ENCODE peak calls at places on chromosomes 2 and 18, in seven cellular contexts. One of them, this sample, is unnamed.

GRCh38 chr2:195214072-195214471 is 443.0 kb upstream of the SLC39A10 start:
- DNase-seq in sigmoid colon: no peak
- DNase-seq in Peyer's patch: no peak
- DNase-seq in ascending aorta: no peak
- DNase-seq in adrenal gland: no peak
- DNase-seq in GM20000: no peak
- DNase-seq in CD8-positive, alpha-beta T cell: no peak
- DNase-seq in this sample: no peak

GRCh38 chr2:205815645-205816044 is 133.3 kb downstream of the NRP2 start:
- DNase-seq in sigmoid colon: no peak
- DNase-seq in Peyer's patch: no peak
- DNase-seq in ascending aorta: no peak
- DNase-seq in adrenal gland: no peak
- DNase-seq in GM20000: no peak
- DNase-seq in CD8-positive, alpha-beta T cell: no peak
- DNase-seq in this sample: no peak

GRCh38 chr2:209960676-209961630 is 41.5 kb upstream of the RPE start:
- DNase-seq in sigmoid colon: no peak
- DNase-seq in Peyer's patch: peak
- DNase-seq in ascending aorta: peak
- DNase-seq in adrenal gland: peak
- DNase-seq in GM20000: peak
- DNase-seq in CD8-positive, alpha-beta T cell: no peak
- DNase-seq in this sample: peak

GRCh38 chr18:68387246-68387645 is 327.7 kb downstream of the TMX3 start:
- DNase-seq in sigmoid colon: no peak
- DNase-seq in Peyer's patch: no peak
- DNase-seq in ascending aorta: no peak
- DNase-seq in adrenal gland: no peak
- DNase-seq in GM20000: no peak
- DNase-seq in CD8-positive, alpha-beta T cell: no peak
- DNase-seq in this sample: no peak

GRCh38 chr18:28065031-28065792 is 111.7 kb downstream of the CDH2 start:
- DNase-seq in sigmoid colon: no peak
- DNase-seq in Peyer's patch: no peak
- DNase-seq in ascending aorta: no peak
- DNase-seq in adrenal gland: peak
- DNase-seq in GM20000: no peak
- DNase-seq in CD8-positive, alpha-beta T cell: no peak
- DNase-seq in this sample: no peak

GRCh38 chr2:166897666-166898065 is 9.4 kb downstream of the XIRP2 start:
- DNase-seq in sigmoid colon: no peak
- DNase-seq in Peyer's patch: no peak
- DNase-seq in ascending aorta: no peak
- DNase-seq in adrenal gland: no peak
- DNase-seq in GM20000: no peak
- DNase-seq in CD8-positive, alpha-beta T cell: no peak
- DNase-seq in this sample: no peak

GRCh38 chr2:219010162-219010756 is 17.0 kb upstream of the CRYBA2 start:
- DNase-seq in sigmoid colon: no peak
- DNase-seq in Peyer's patch: peak
- DNase-seq in ascending aorta: no peak
- DNase-seq in adrenal gland: no peak
- DNase-seq in GM20000: peak
- DNase-seq in CD8-positive, alpha-beta T cell: no peak
- DNase-seq in this sample: no peak

GRCh38 chr2:20551231-20551944 is 99.5 kb downstream of the HS1BP3 start:
- DNase-seq in sigmoid colon: peak
- DNase-seq in Peyer's patch: no peak
- DNase-seq in ascending aorta: no peak
- DNase-seq in adrenal gland: peak
- DNase-seq in GM20000: no peak
- DNase-seq in CD8-positive, alpha-beta T cell: no peak
- DNase-seq in this sample: peak

GRCh38 chr2:20450201-20451108 is 3.6 kb downstream of the RHOB start:
- DNase-seq in sigmoid colon: peak
- DNase-seq in Peyer's patch: peak
- DNase-seq in ascending aorta: peak
- DNase-seq in adrenal gland: peak
- DNase-seq in GM20000: no peak
- DNase-seq in CD8-positive, alpha-beta T cell: no peak
- DNase-seq in this sample: peak

GRCh38 chr2:40105593-40105992 is 326.5 kb upstream of the THUMPD2 start:
- DNase-seq in sigmoid colon: no peak
- DNase-seq in Peyer's patch: no peak
- DNase-seq in ascending aorta: no peak
- DNase-seq in adrenal gland: no peak
- DNase-seq in GM20000: no peak
- DNase-seq in CD8-positive, alpha-beta T cell: no peak
- DNase-seq in this sample: no peak

GRCh38 chr18:3441290-3441689 is 8.7 kb upstream of the TGIF1 start:
- DNase-seq in sigmoid colon: no peak
- DNase-seq in Peyer's patch: no peak
- DNase-seq in ascending aorta: peak
- DNase-seq in adrenal gland: peak
- DNase-seq in GM20000: no peak
- DNase-seq in CD8-positive, alpha-beta T cell: no peak
- DNase-seq in this sample: no peak

GRCh38 chr2:217325810-217326209 is 465.9 kb upstream of the TNP1 start:
- DNase-seq in sigmoid colon: no peak
- DNase-seq in Peyer's patch: no peak
- DNase-seq in ascending aorta: no peak
- DNase-seq in adrenal gland: no peak
- DNase-seq in GM20000: no peak
- DNase-seq in CD8-positive, alpha-beta T cell: no peak
- DNase-seq in this sample: no peak

GRCh38 chr2:203705184-203705583 is 1.3 kb upstream of the CD28 start:
- DNase-seq in sigmoid colon: no peak
- DNase-seq in Peyer's patch: no peak
- DNase-seq in ascending aorta: no peak
- DNase-seq in adrenal gland: no peak
- DNase-seq in GM20000: no peak
- DNase-seq in CD8-positive, alpha-beta T cell: no peak
- DNase-seq in this sample: no peak

GRCh38 chr2:46171441-46171953 is 125.7 kb upstream of the EPAS1 start:
- DNase-seq in sigmoid colon: no peak
- DNase-seq in Peyer's patch: no peak
- DNase-seq in ascending aorta: no peak
- DNase-seq in adrenal gland: no peak
- DNase-seq in GM20000: no peak
- DNase-seq in CD8-positive, alpha-beta T cell: no peak
- DNase-seq in this sample: no peak

GRCh38 chr2:45654250-45654649 is 2.8 kb downstream of the PRKCE start:
- DNase-seq in sigmoid colon: no peak
- DNase-seq in Peyer's patch: no peak
- DNase-seq in ascending aorta: no peak
- DNase-seq in adrenal gland: no peak
- DNase-seq in GM20000: no peak
- DNase-seq in CD8-positive, alpha-beta T cell: no peak
- DNase-seq in this sample: no peak

DNA sequence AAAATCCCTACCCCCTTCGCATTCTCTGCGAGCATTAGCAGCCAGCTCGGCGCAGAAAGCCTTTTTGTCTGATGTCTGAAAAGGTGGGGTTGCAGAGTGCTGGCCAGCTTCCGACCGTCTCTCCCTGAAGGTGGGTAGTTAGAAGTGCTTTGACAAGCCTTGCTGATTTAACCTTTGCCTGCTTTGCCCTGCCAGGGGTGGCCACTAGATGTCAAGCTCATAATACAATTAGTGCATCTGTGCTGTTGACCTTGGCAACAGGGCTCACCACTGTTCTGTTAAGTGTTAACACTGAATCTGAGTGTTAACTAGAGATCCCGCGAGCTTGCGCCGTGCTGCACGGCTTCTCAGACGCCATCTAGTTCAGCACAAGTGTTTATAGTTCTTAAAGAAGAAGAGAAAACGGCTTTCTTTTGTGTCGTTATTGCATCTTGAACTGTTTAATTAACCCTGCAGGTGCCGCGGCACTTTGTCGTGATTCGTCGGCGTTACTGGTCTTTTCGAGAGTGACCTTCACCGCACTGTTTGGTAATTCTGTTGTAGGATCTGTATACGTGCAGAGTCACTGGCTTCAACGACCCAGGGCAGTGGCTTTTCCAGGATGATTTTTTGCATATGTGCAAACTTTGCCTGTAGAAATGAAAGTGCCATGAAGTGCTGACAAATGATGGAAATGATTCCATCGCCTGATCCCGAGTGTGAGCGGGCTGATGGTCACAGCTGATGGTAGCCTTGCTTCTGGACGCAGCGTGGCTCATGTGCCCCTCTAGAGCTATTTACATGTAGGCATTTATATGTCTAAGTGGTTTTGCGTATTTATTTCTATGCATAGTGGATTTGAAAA is 5.5 kb downstream of the SALL3 start:
- DNase-seq in sigmoid colon: no peak
- DNase-seq in Peyer's patch: no peak
- DNase-seq in ascending aorta: no peak
- DNase-seq in adrenal gland: peak
- DNase-seq in GM20000: peak
- DNase-seq in CD8-positive, alpha-beta T cell: no peak
- DNase-seq in this sample: no peak
- TF ChIP-seq CTCF in sigmoid colon: no peak
- TF ChIP-seq CTCF in Peyer's patch: peak
- TF ChIP-seq CTCF in ascending aorta: no peak
- TF ChIP-seq CTCF in adrenal gland: peak
- TF ChIP-seq CTCF in GM20000: peak
- TF ChIP-seq CTCF in CD8-positive, alpha-beta T cell: no peak
- TF ChIP-seq CTCF in this sample: peak

GRCh38 chr2:237591379-237591881 is 896 bp upstream of the RAB17 start:
- DNase-seq in sigmoid colon: no peak
- DNase-seq in Peyer's patch: no peak
- DNase-seq in ascending aorta: no peak
- DNase-seq in adrenal gland: no peak
- DNase-seq in GM20000: no peak
- DNase-seq in CD8-positive, alpha-beta T cell: no peak
- DNase-seq in this sample: no peak

GRCh38 chr2:237594514-237594871 is 4.0 kb upstream of the RAB17 start:
- DNase-seq in sigmoid colon: no peak
- DNase-seq in Peyer's patch: no peak
- DNase-seq in ascending aorta: no peak
- DNase-seq in adrenal gland: no peak
- DNase-seq in GM20000: no peak
- DNase-seq in CD8-positive, alpha-beta T cell: no peak
- DNase-seq in this sample: no peak

GRCh38 chr2:237593036-237593435 is 2.5 kb upstream of the RAB17 start:
- DNase-seq in sigmoid colon: no peak
- DNase-seq in Peyer's patch: no peak
- DNase-seq in ascending aorta: no peak
- DNase-seq in adrenal gland: no peak
- DNase-seq in GM20000: no peak
- DNase-seq in CD8-positive, alpha-beta T cell: no peak
- DNase-seq in this sample: no peak

GRCh38 chr2:237592425-237592980 is 2.0 kb upstream of the RAB17 start:
- DNase-seq in sigmoid colon: no peak
- DNase-seq in Peyer's patch: no peak
- DNase-seq in ascending aorta: no peak
- DNase-seq in adrenal gland: no peak
- DNase-seq in GM20000: no peak
- DNase-seq in CD8-positive, alpha-beta T cell: no peak
- DNase-seq in this sample: no peak

DNA sequence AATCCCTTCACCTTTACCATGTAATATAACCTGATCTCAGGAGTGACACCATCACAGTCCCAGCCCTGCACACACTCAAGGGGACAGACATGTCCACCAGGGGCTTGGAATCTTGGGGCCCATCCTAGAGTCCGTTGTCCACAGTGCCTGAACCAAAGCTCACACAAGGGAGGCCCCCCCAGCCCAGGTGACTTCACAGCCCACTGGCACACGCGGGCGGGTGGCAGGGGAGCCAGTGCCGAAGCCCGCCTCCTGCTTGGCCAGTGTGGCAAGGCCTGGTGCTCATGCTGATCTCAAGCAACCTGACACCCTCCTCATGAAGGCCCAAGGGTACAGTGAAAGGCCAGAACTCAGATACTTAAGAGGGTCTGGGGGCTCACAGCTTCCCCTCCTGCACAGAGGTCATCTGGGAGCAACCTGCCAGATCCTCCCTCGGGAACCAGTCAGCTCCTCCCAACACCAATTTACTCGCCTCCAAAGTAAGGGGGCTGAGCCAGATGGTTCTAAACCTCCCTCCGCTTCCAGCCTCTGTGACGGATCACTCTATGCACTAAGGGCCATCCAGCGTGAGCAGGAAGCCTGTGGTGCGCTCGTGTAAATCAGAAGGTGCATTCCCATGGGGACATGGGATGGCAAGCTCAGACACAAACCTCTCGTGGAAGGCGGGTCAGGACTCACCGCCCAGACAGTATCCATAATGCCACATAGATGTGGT is 3.2 kb upstream of the RAB17 start:
- DNase-seq in sigmoid colon: no peak
- DNase-seq in Peyer's patch: no peak
- DNase-seq in ascending aorta: no peak
- DNase-seq in adrenal gland: no peak
- DNase-seq in GM20000: no peak
- DNase-seq in CD8-positive, alpha-beta T cell: no peak
- DNase-seq in this sample: no peak
- TF ChIP-seq CTCF in sigmoid colon: no peak
- TF ChIP-seq CTCF in Peyer's patch: no peak
- TF ChIP-seq CTCF in ascending aorta: no peak
- TF ChIP-seq CTCF in adrenal gland: no peak
- TF ChIP-seq CTCF in GM20000: no peak
- TF ChIP-seq CTCF in CD8-positive, alpha-beta T cell: no peak
- TF ChIP-seq CTCF in this sample: no peak

DNA sequence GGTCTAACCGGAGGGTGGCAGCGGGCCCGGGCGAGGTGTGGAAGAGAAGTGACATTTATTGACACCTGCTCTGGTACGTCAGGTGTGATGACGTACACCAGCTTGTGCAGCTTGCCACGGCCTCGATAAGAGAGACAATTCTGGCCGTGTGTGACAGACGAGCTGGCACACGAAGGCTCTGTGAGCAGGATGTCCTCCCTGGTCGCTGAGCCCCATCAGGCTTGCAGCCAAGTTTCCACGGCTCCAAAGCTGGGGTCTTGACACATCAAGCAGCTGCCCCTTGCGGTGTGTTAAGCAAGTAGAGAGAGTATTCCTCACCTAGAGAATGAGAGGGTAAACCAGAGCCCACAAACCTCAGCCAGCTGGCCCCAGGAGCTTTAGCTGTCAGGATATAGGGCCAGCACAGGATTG is 30.6 kb downstream of the TOGARAM2 start:
- DNase-seq in sigmoid colon: no peak
- DNase-seq in Peyer's patch: peak
- DNase-seq in ascending aorta: peak
- DNase-seq in adrenal gland: peak
- DNase-seq in GM20000: no peak
- DNase-seq in CD8-positive, alpha-beta T cell: peak
- DNase-seq in this sample: peak
- TF ChIP-seq CTCF in sigmoid colon: no peak
- TF ChIP-seq CTCF in Peyer's patch: no peak
- TF ChIP-seq CTCF in ascending aorta: no peak
- TF ChIP-seq CTCF in adrenal gland: no peak
- TF ChIP-seq CTCF in GM20000: no peak
- TF ChIP-seq CTCF in CD8-positive, alpha-beta T cell: no peak
- TF ChIP-seq CTCF in this sample: no peak

DNA sequence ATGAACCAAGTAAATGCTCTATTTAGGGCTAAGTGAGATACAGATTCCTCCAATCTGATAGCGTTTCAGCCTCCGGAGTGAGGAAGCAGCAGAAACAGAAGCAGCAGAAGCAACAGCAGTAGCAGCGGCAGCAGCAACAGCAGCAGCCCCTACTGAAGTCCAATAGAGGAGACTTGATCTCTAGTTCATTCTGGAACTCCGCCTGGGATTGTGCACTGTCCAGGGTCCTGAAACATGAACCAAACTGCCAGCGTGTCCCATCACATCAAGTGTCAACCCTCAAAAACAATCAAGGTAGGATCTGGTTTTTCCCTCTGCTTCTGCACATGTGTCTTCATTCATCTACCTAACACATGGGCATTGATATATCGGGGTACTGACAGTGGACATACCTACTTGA is at the start of gene DPP10:
- DNase-seq in sigmoid colon: no peak
- DNase-seq in Peyer's patch: peak
- DNase-seq in ascending aorta: no peak
- DNase-seq in adrenal gland: peak
- DNase-seq in GM20000: no peak
- DNase-seq in CD8-positive, alpha-beta T cell: no peak
- DNase-seq in this sample: no peak
- TF ChIP-seq CTCF in sigmoid colon: no peak
- TF ChIP-seq CTCF in Peyer's patch: no peak
- TF ChIP-seq CTCF in ascending aorta: no peak
- TF ChIP-seq CTCF in adrenal gland: no peak
- TF ChIP-seq CTCF in GM20000: no peak
- TF ChIP-seq CTCF in CD8-positive, alpha-beta T cell: no peak
- TF ChIP-seq CTCF in this sample: no peak

This sample was measured in psoas muscle.